ENCODE peak calls at places on chromosomes 11 and 22, in ten cellular contexts. X is tibial artery, L is psoas muscle, W is Peyer's patch, R is osteoblast, U is A549, G is right atrium auricular region, Q is body of pancreas, I is stomach, M is fibroblast of lung. E is an unnamed sample. For H3K9me3 and H3K4me1, the result is how much of the 10 kb centered on the place peaks cover.

GRCh38 chr11:12201016-12201985 is 90.9 kb downstream of the MICAL2 start:
- DNase-seq in W (no peak), M (peak), L (no peak), Q (no peak), U (peak), G (peak), X (peak), R (no peak), I (no peak), E (no peak)

GRCh38 chr11:77557553-77557952 is 32.2 kb upstream of the AQP11 start:
- DNase-seq in L (no peak), X (no peak), G (no peak), M (peak), I (no peak), U (peak), R (no peak), Q (no peak), W (no peak), E (no peak)

GRCh38 chr11:30741039-30741550 is 154.9 kb upstream of the MPPED2 start:
- DNase-seq in R (no peak), Q (no peak), L (no peak), I (no peak), G (no peak), M (peak), W (no peak), X (no peak), U (peak), E (no peak)

GRCh38 chr11:122671270-122671906 is 15.9 kb downstream of the UBASH3B start:
- DNase-seq in R (peak), W (no peak), X (no peak), G (no peak), I (no peak), M (peak), U (peak), L (no peak), Q (no peak), E (no peak)

GRCh38 chr11:2804701-2805387 is 80.7 kb downstream of the CDKN1C start:
- DNase-seq in R (peak), W (peak), G (peak), X (no peak), L (peak), U (no peak), Q (peak), M (no peak), I (peak), E (peak)

GRCh38 chr11:75330279-75330678 is 21.2 kb downstream of the ARRB1 start:
- DNase-seq in I (peak), L (no peak), R (peak), Q (no peak), W (no peak), G (no peak), M (peak), X (no peak), U (no peak), E (no peak)

GRCh38 chr11:60005360-60005759 is 11.6 kb upstream of the OOSP4B start:
- DNase-seq in G (no peak), I (no peak), Q (no peak), W (no peak), L (no peak), R (no peak), U (no peak), X (no peak), M (no peak), E (no peak)

GRCh38 chr11:77407613-77408012 is 66.3 kb downstream of the PAK1 start:
- DNase-seq in W (no peak), G (no peak), R (peak), L (peak), X (no peak), I (peak), M (peak), U (peak), Q (peak), E (no peak)

GRCh38 chr11:117856892-117857291 is 19.6 kb downstream of the FXYD6 start:
- DNase-seq in G (peak), U (no peak), I (peak), X (no peak), M (no peak), W (no peak), R (no peak), Q (no peak), L (no peak), E (no peak)

GRCh38 chr11:36292311-36292722 is 3.1 kb upstream of the COMMD9 start:
- DNase-seq in L (no peak), M (peak), U (peak), W (no peak), I (no peak), Q (no peak), X (no peak), R (no peak), G (no peak), E (no peak)

GRCh38 chr11:1171985-1172728 is 14.4 kb downstream of the MUC5AC start:
- DNase-seq in M (no peak), I (no peak), U (no peak), R (peak), W (no peak), X (no peak), L (peak), G (no peak), Q (no peak), E (no peak)

GRCh38 chr11:110763249-110764011 is 51.2 kb upstream of the ARHGAP20 start:
- DNase-seq in L (peak), M (peak), Q (peak), U (no peak), W (no peak), R (no peak), X (no peak), I (peak), G (no peak), E (no peak)

GRCh38 chr11:2077061-2077802 is 62.0 kb downstream of the IGF2 start:
- DNase-seq in L (no peak), W (no peak), U (peak), M (peak), R (peak), G (no peak), Q (peak), X (no peak), I (peak), E (no peak)

GRCh38 chr11:64340671-64341335 is 799 bp downstream of the CCDC88B start:
- DNase-seq in L (peak), Q (no peak), R (peak), U (no peak), X (peak), M (no peak), I (peak), G (no peak), W (peak), E (peak)

GRCh38 chr11:34614334-34615113 is 6.4 kb upstream of the EHF start:
- DNase-seq in R (no peak), L (no peak), M (peak), Q (no peak), U (no peak), G (no peak), W (no peak), X (no peak), I (no peak), E (no peak)

GRCh38 chr11:122690801-122691649 is 35.5 kb downstream of the UBASH3B start:
- DNase-seq in R (peak), I (no peak), W (no peak), X (no peak), Q (no peak), L (no peak), U (no peak), G (no peak), M (peak), E (no peak)

GRCh38 chr11:69114362-69114761 is 41.4 kb upstream of the SMIM38 start:
- DNase-seq in U (no peak), X (no peak), M (no peak), Q (no peak), R (no peak), W (no peak), L (no peak), G (no peak), I (no peak), E (no peak)

GRCh38 chr11:133746663-133747306 is 98.5 kb downstream of the SPATA19 start:
- DNase-seq in W (no peak), R (no peak), L (no peak), X (no peak), M (no peak), U (no peak), I (no peak), G (no peak), Q (no peak), E (no peak)

GRCh38 chr11:120912915-120913314 is 111.0 kb upstream of the TBCEL start:
- DNase-seq in R (no peak), Q (no peak), L (no peak), U (no peak), W (no peak), I (no peak), M (no peak), X (no peak), G (no peak), E (no peak)

GRCh38 chr22:37526376-37526775 is 7.2 kb upstream of the CARD10 start:
- DNase-seq in R (peak), W (no peak), Q (no peak), M (no peak), G (no peak), X (no peak), L (no peak), U (no peak), I (no peak), E (no peak)

GRCh38 chr11:70415176-70415575 is 16.8 kb downstream of the CTTN start:
- DNase-seq in L (peak), M (peak), I (no peak), W (no peak), R (peak), X (no peak), U (peak), G (no peak), Q (no peak), E (no peak)

GRCh38 chr22:29765905-29766631 is 739 bp downstream of the ZMAT5 start:
- DNase-seq in G (no peak), X (no peak), W (no peak), Q (no peak), U (no peak), M (no peak), L (no peak), R (peak), I (peak), E (no peak)

GRCh38 chr11:64511966-64512365 is 79.1 kb upstream of the SLC22A12 start:
- DNase-seq in M (no peak), L (no peak), X (peak), I (no peak), Q (no peak), R (no peak), U (no peak), W (no peak), G (no peak), E (no peak)

GRCh38 chr11:131893988-131894387 is 523.6 kb downstream of the NTM start:
- DNase-seq in U (no peak), L (no peak), I (no peak), Q (no peak), R (no peak), X (no peak), G (no peak), W (no peak), M (no peak), E (no peak)

GRCh38 chr22:37244114-37244921 is at the start of gene RAC2:
- DNase-seq in I (peak), X (peak), Q (peak), W (peak), R (peak), L (peak), G (peak), U (no peak), M (peak), E (peak)

GRCh38 chr11:1221848-1222311 is 986 bp upstream of the MUC5B start:
- DNase-seq in M (no peak), G (no peak), L (peak), W (no peak), X (peak), U (no peak), R (peak), I (no peak), Q (peak), E (peak)

GRCh38 chr11:17385492-17385891 is 3.0 kb downstream of the KCNJ11 start:
- DNase-seq in Q (no peak), X (no peak), U (no peak), G (no peak), I (no peak), R (no peak), W (no peak), M (no peak), L (peak), E (peak)

GRCh38 chr22:27992294-27993165 is 73.5 kb upstream of the PITPNB start:
- DNase-seq in W (no peak), Q (no peak), L (no peak), M (no peak), U (no peak), R (no peak), X (peak), I (peak), G (no peak), E (no peak)

GRCh38 chr11:252666-253065 is 15.9 kb downstream of the PSMD13 start:
- DNase-seq in M (no peak), L (no peak), W (no peak), U (no peak), G (no peak), X (no peak), Q (no peak), R (no peak), I (no peak), E (no peak)

GRCh38 chr22:39214383-39215069 is 30.3 kb downstream of the PDGFB start:
- DNase-seq in M (no peak), I (no peak), L (no peak), R (peak), G (no peak), Q (peak), X (peak), U (peak), W (no peak), E (peak)

GRCh38 chr11:28343304-28344233 is 235.4 kb downstream of the METTL15 start:
- DNase-seq in Q (peak), G (no peak), X (no peak), L (no peak), M (peak), I (peak), W (no peak), U (peak), R (peak), E (no peak)

GRCh38 chr11:63837027-63837688 is 1.8 kb upstream of the MARK2 start:
- DNase-seq in U (peak), W (peak), X (peak), M (peak), Q (peak), R (peak), G (peak), L (peak), I (peak), E (peak)

GRCh38 chr11:43579171-43579918 is 101.2 kb upstream of the HSD17B12 start:
- DNase-seq in R (peak), U (peak), I (no peak), M (peak), W (no peak), L (no peak), X (no peak), Q (no peak), G (no peak), E (no peak)

GRCh38 chr22:36235585-36235984 is 3.7 kb downstream of the APOL2 start:
- DNase-seq in I (no peak), R (no peak), M (no peak), U (no peak), L (no peak), Q (no peak), G (no peak), W (no peak), X (no peak), E (no peak)

GRCh38 chr22:36234211-36234610 is 5.1 kb downstream of the APOL2 start:
- DNase-seq in G (no peak), L (no peak), M (no peak), U (no peak), Q (no peak), X (no peak), R (no peak), W (no peak), I (no peak), E (no peak)

GRCh38 chr22:36236338-36237319 is 2.7 kb downstream of the APOL2 start:
- DNase-seq in R (no peak), G (no peak), U (no peak), I (no peak), Q (no peak), L (no peak), W (no peak), X (no peak), M (no peak), E (no peak)

GRCh38 chr22:36233796-36234195 is 5.5 kb downstream of the APOL2 start:
- DNase-seq in W (no peak), I (no peak), M (no peak), G (no peak), X (no peak), Q (no peak), L (no peak), R (no peak), U (no peak), E (no peak)

DNA sequence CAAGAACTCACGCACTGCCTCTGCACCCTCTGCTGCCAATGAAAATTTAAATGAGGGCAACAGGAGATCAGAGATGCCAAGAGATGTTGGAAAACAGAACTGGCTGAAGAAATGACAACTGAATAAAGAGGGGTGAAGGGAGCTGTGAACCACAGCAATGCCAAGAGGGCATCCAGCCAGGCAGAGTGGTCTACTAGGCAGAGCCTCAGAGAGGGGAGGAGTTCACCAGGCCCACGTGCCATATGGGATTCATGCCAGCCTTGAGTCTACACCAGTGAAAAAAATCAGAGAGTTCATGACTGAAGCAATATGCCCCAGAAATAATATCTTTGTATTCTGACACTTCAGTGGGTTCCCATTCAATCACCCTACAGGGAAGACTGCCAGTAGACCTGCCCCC is 4.4 kb downstream of the APOL2 start:
- DNase-seq in W (no peak), I (no peak), M (no peak), U (no peak), L (no peak), R (no peak), X (no peak), G (no peak), Q (no peak), E (no peak)
- H3K9me3 ChIP-seq in W (under half), I (under half), M (under half), U (under half), L (under half), R (under half), X (under half), G (under half), Q (under half), E (under half)

GRCh38 chr11:127330044-127330443 is 329.5 kb upstream of the KIRREL3 start:
- DNase-seq in I (no peak), M (no peak), Q (no peak), R (no peak), X (no peak), G (no peak), U (no peak), L (no peak), W (no peak), E (no peak)

GRCh38 chr11:127338380-127339259 is 338.1 kb upstream of the KIRREL3 start:
- DNase-seq in Q (no peak), W (no peak), U (no peak), X (no peak), M (no peak), L (no peak), I (no peak), G (no peak), R (no peak), E (no peak)

GRCh38 chr11:127334466-127334865 is 333.9 kb upstream of the KIRREL3 start:
- DNase-seq in X (no peak), U (no peak), L (no peak), W (no peak), M (no peak), Q (no peak), G (no peak), I (no peak), R (no peak), E (no peak)

GRCh38 chr11:127332896-127333295 is 332.3 kb upstream of the KIRREL3 start:
- DNase-seq in M (no peak), R (no peak), X (no peak), W (no peak), Q (no peak), U (no peak), G (no peak), L (no peak), I (no peak), E (no peak)
- TF ChIP-seq CTCF in M (no peak), R (no peak), X (no peak), W (no peak), Q (no peak), U (no peak), G (no peak), L (no peak), I (no peak), E (no peak)

GRCh38 chr11:8717544-8717875 is 34.9 kb downstream of the RPL27A start:
- DNase-seq in M (no peak), Q (peak), U (no peak), R (no peak), W (no peak), X (no peak), G (no peak), L (no peak), I (no peak), E (no peak)
- H3K4me1 ChIP-seq in M (half or more), Q (half or more), U (half or more), R (under half), W (under half), X (half or more), G (under half), L (half or more), I (half or more), E (under half)

DNA sequence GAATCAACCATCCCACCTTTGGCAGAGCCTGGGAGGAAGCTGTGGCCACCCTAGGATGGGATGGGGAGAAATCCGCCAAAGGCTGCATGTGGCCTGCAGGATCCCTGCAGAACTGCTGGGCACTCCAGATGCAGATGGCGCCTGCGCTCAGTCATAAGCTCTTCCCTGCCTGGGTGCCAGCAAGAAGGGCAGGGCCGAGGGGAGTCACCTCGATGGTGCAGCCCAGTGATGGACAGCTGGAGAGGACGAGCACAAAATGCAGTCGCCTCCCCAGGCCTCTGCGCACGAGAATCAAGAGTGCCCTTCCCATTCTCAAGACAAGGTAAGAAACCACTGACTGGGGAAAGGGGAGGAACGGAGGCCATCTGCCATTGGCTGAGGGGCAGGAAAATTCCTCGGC is 693.6 kb downstream of the TBC1D22A start:
- DNase-seq in W (no peak), Q (no peak), X (peak), I (no peak), L (no peak), U (no peak), R (no peak), G (no peak), M (no peak), E (no peak)
- H3K9me3 ChIP-seq in W (under half), Q (under half), X (under half), I (under half), L (under half), U (under half), R (under half), G (under half), M (under half), E (under half)